ENCODE peak calls at places on chromosome 3, in five cellular contexts. One of them, this sample, is unnamed.

GRCh38 chr3:15731024-15731423 is 66.8 kb downstream of the ANKRD28 start:
- DNase-seq in lung microvascular endothelial cell: no peak
- DNase-seq in nephron progenitor cell: no peak
- DNase-seq in effector memory CD4-positive, alpha-beta T cell: no peak
- DNase-seq in NCI-H1092: no peak
- DNase-seq in this sample: no peak

GRCh38 chr3:156761007-156761406 is 65.1 kb upstream of the LEKR1 start:
- DNase-seq in lung microvascular endothelial cell: no peak
- DNase-seq in nephron progenitor cell: no peak
- DNase-seq in effector memory CD4-positive, alpha-beta T cell: no peak
- DNase-seq in NCI-H1092: no peak
- DNase-seq in this sample: no peak

GRCh38 chr3:11603628-11604027 is 40.1 kb downstream of the VGLL4 start:
- DNase-seq in lung microvascular endothelial cell: peak
- DNase-seq in nephron progenitor cell: no peak
- DNase-seq in effector memory CD4-positive, alpha-beta T cell: no peak
- DNase-seq in NCI-H1092: no peak
- DNase-seq in this sample: no peak

GRCh38 chr3:52162250-52162872 is 8.1 kb upstream of the POC1A start:
- DNase-seq in lung microvascular endothelial cell: no peak
- DNase-seq in nephron progenitor cell: no peak
- DNase-seq in effector memory CD4-positive, alpha-beta T cell: no peak
- DNase-seq in NCI-H1092: no peak
- DNase-seq in this sample: no peak

GRCh38 chr3:65713016-65713415 is 325.7 kb downstream of the MAGI1 start:
- DNase-seq in lung microvascular endothelial cell: no peak
- DNase-seq in nephron progenitor cell: no peak
- DNase-seq in effector memory CD4-positive, alpha-beta T cell: no peak
- DNase-seq in NCI-H1092: no peak
- DNase-seq in this sample: no peak

GRCh38 chr3:195583831-195584542 is at the start of gene APOD:
- DNase-seq in lung microvascular endothelial cell: peak
- DNase-seq in nephron progenitor cell: no peak
- DNase-seq in effector memory CD4-positive, alpha-beta T cell: no peak
- DNase-seq in NCI-H1092: no peak
- DNase-seq in this sample: no peak

GRCh38 chr3:13106308-13106970 is 33.2 kb upstream of the IQSEC1 start:
- DNase-seq in lung microvascular endothelial cell: no peak
- DNase-seq in nephron progenitor cell: no peak
- DNase-seq in effector memory CD4-positive, alpha-beta T cell: no peak
- DNase-seq in NCI-H1092: no peak
- DNase-seq in this sample: no peak

GRCh38 chr3:8981296-8981695 is 18.0 kb upstream of the RAD18 start:
- DNase-seq in lung microvascular endothelial cell: no peak
- DNase-seq in nephron progenitor cell: no peak
- DNase-seq in effector memory CD4-positive, alpha-beta T cell: no peak
- DNase-seq in NCI-H1092: no peak
- DNase-seq in this sample: no peak

GRCh38 chr3:8445861-8446260 is 55.8 kb upstream of the LMCD1 start:
- DNase-seq in lung microvascular endothelial cell: peak
- DNase-seq in nephron progenitor cell: no peak
- DNase-seq in effector memory CD4-positive, alpha-beta T cell: no peak
- DNase-seq in NCI-H1092: no peak
- DNase-seq in this sample: no peak

GRCh38 chr3:73353661-73354217 is 271.0 kb downstream of the PDZRN3 start:
- DNase-seq in lung microvascular endothelial cell: no peak
- DNase-seq in nephron progenitor cell: peak
- DNase-seq in effector memory CD4-positive, alpha-beta T cell: no peak
- DNase-seq in NCI-H1092: no peak
- DNase-seq in this sample: no peak

GRCh38 chr3:188627652-188628051 is 473.7 kb downstream of the LPP start:
- DNase-seq in lung microvascular endothelial cell: no peak
- DNase-seq in nephron progenitor cell: no peak
- DNase-seq in effector memory CD4-positive, alpha-beta T cell: no peak
- DNase-seq in NCI-H1092: no peak
- DNase-seq in this sample: no peak